ENCODE peak calls at places on chromosomes 1 and 21, in five cellular contexts. X is IMR-90, J is A172, E is foreskin keratinocyte, Y is pulmonary artery endothelial cell. Z is an unnamed sample.

GRCh38 chr1:41437011-41437355 is 47.5 kb downstream of the EDN2 start:
- DNase-seq in E (no peak), Y (no peak), J (no peak), X (no peak), Z (no peak)

GRCh38 chr1:162200096-162200847 is 130.8 kb downstream of the NOS1AP start:
- DNase-seq in X (no peak), E (no peak), J (peak; percentile 61), Y (no peak), Z (no peak)

GRCh38 chr1:22291057-22291456 is 148.2 kb upstream of the WNT4 start:
- DNase-seq in E (no peak), Y (no peak), X (no peak), J (no peak), Z (no peak)

GRCh38 chr1:185733818-185734709 is at the start of gene HMCN1:
- DNase-seq in E (peak; percentile 35), X (peak; percentile 65), Y (peak; percentile 44), J (peak; percentile 61), Z (peak; percentile 90)

GRCh38 chr21:34707876-34708325 is 39.1 kb downstream of the CLIC6 start:
- DNase-seq in E (no peak), X (no peak), Y (no peak), J (no peak), Z (no peak)

GRCh38 chr1:246032111-246032551 is 474.9 kb downstream of the SMYD3 start:
- DNase-seq in Y (no peak), X (no peak), E (no peak), J (no peak), Z (no peak)

GRCh38 chr1:73472810-73473209 is 725.2 kb downstream of the LRRIQ3 start:
- DNase-seq in J (no peak), E (no peak), Y (no peak), X (no peak), Z (no peak)

GRCh38 chr1:231233735-231234417 is 7.1 kb upstream of the GNPAT start:
- DNase-seq in Y (no peak), X (no peak), E (no peak), J (peak; percentile 14), Z (no peak)

GRCh38 chr1:34946211-34946610 is 16.8 kb upstream of the DLGAP3 start:
- DNase-seq in J (no peak), Y (no peak), E (no peak), X (no peak), Z (no peak)

GRCh38 chr1:230243583-230244377 is 176.7 kb downstream of the GALNT2 start:
- DNase-seq in X (peak; percentile 76), E (peak; percentile 59), J (peak; percentile 13), Y (no peak), Z (no peak)

GRCh38 chr1:236451796-236452373 is 57.8 kb downstream of the EDARADD start:
- DNase-seq in Y (no peak), X (no peak), J (peak; percentile 26), E (no peak), Z (no peak)

GRCh38 chr21:34526236-34526617 is 14.2 kb upstream of the KCNE1 start:
- DNase-seq in Y (no peak), E (no peak), J (no peak), X (no peak), Z (no peak)

GRCh38 chr1:90850181-90850924 is 133.3 kb upstream of the BARHL2 start:
- DNase-seq in Y (no peak), E (no peak), X (no peak), J (no peak), Z (peak; percentile 81)

GRCh38 chr1:204335085-204335484 is 24.6 kb downstream of the PLEKHA6 start:
- DNase-seq in Y (no peak), J (no peak), E (no peak), X (no peak), Z (no peak)

GRCh38 chr21:14620152-14620551 is 74.0 kb upstream of the SAMSN1 start:
- DNase-seq in X (no peak), J (no peak), E (no peak), Y (no peak), Z (no peak)

GRCh38 chr1:7373936-7374760 is 396.9 kb upstream of the VAMP3 start:
- DNase-seq in J (no peak), Y (no peak), E (peak; percentile 44), X (peak; percentile 15), Z (peak; percentile 11)

GRCh38 chr1:70458120-70458519 is 47.1 kb downstream of the CTH start:
- DNase-seq in J (no peak), E (no peak), X (no peak), Y (no peak), Z (no peak)

GRCh38 chr1:12405325-12406217 is 175.7 kb downstream of the VPS13D start:
- DNase-seq in E (no peak), X (peak; percentile 36), Y (peak; percentile 80), J (peak; percentile 5), Z (no peak)

GRCh38 chr1:211752951-211753486 is 77.5 kb downstream of the LPGAT1 start:
- DNase-seq in J (no peak), Y (no peak), X (no peak), E (no peak), Z (no peak)

GRCh38 chr21:45102391-45102932 is 28.1 kb downstream of the ADARB1 start:
- DNase-seq in Y (peak; percentile 75), X (no peak), J (peak; percentile 94), E (peak; percentile 86), Z (no peak)

GRCh38 chr1:173122958-173123852 is 72.5 kb upstream of the TNFSF18 start:
- DNase-seq in E (peak; percentile 97), X (peak; percentile 95), Y (peak; percentile 50), J (peak; percentile 91), Z (no peak)

GRCh38 chr1:58992643-58993042 is 208.8 kb upstream of the JUN start:
- DNase-seq in Y (no peak), J (no peak), E (no peak), X (no peak), Z (no peak)

GRCh38 chr1:156291226-156292061 is 4.0 kb downstream of the GLMP start:
- DNase-seq in X (peak; percentile 72), E (no peak), J (no peak), Y (peak; percentile 48), Z (peak; percentile 94)

GRCh38 chr1:246768403-246769020 is 44.3 kb downstream of the SCCPDH start:
- DNase-seq in J (no peak), Y (no peak), E (peak; percentile 80), X (no peak), Z (no peak)

GRCh38 chr1:11924334-11925195 is 1.7 kb downstream of the KIAA2013 start:
- DNase-seq in J (no peak), E (no peak), X (no peak), Y (no peak), Z (no peak)

GRCh38 chr1:17538428-17539130 is 919 bp upstream of the ARHGEF10L start:
- DNase-seq in Y (no peak), J (no peak), E (no peak), X (peak; percentile 44), Z (no peak)

GRCh38 chr1:8496473-8496872 is 178.6 kb downstream of the SLC45A1 start:
- DNase-seq in E (no peak), J (no peak), X (no peak), Y (no peak), Z (peak; percentile 30)

GRCh38 chr21:40620386-40621145 is 226.4 kb downstream of the DSCAM start:
- DNase-seq in E (peak; percentile 22), J (no peak), X (no peak), Y (no peak), Z (no peak)

GRCh38 chr21:29342394-29342957 is 43.8 kb downstream of the BACH1 start:
- DNase-seq in Y (peak; percentile 85), J (peak; percentile 92), E (peak; percentile 93), X (peak; percentile 99), Z (peak; percentile 58)

GRCh38 chr21:41419921-41420862 is 5.8 kb upstream of the MX1 start:
- DNase-seq in E (peak; percentile 87), X (peak; percentile 84), Y (peak; percentile 64), J (peak; percentile 89), Z (peak; percentile 84)

GRCh38 chr1:65289449-65289848 is 19.9 kb upstream of the DNAJC6 start:
- DNase-seq in E (no peak), Y (no peak), J (no peak), X (no peak), Z (no peak)

GRCh38 chr1:16077430-16078245 is 4.2 kb upstream of the FAM131C start:
- DNase-seq in Y (no peak), X (peak; percentile 30), J (no peak), E (no peak), Z (no peak)

Z was measured in upper lobe of left lung.